ENCODE peak calls at places on chromosomes 5 and 9, in seven cellular contexts. V is activated T-cell treated with anti-CD3 and anti-CD28 coated beads for 1 hour; M is head of caudate nucleus; J is T-cell; B is cardiac fibroblast; K is activated CD4-positive, alpha-beta T cell treated with anti-CD3 and anti-CD28 coated beads, Interleukin-2, amount 50 U/mL, for 1 hour; X is PC-3. A is an unnamed sample.

GRCh38 chr9:122119166-122119521 is 26.0 kb upstream of the TTLL11 start:
- DNase-seq in V (no peak), M (no peak), J (no peak), B (no peak), K (no peak), X (no peak), A (no peak)

GRCh38 chr5:96031811-96032261 is 70.2 kb upstream of the ELL2 start:
- DNase-seq in V (no peak), M (no peak), J (no peak), B (no peak), K (no peak), X (peak), A (no peak)

GRCh38 chr5:107636555-107636954 is 34.2 kb downstream of the EFNA5 start:
- DNase-seq in V (no peak), M (no peak), J (no peak), B (no peak), K (no peak), X (no peak), A (no peak)

GRCh38 chr9:81492710-81493447 is 196.5 kb downstream of the TLE1 start:
- DNase-seq in V (no peak), M (no peak), J (no peak), B (peak), K (no peak), X (peak), A (no peak)

GRCh38 chr5:27241564-27242257 is 203.3 kb upstream of the CDH9 start:
- DNase-seq in V (no peak), M (no peak), J (no peak), B (peak), K (no peak), X (peak), A (no peak)

GRCh38 chr5:115295775-115296129 is 702 bp downstream of the CCDC112 start:
- DNase-seq in V (no peak), M (no peak), J (no peak), B (no peak), K (no peak), X (no peak), A (peak)

GRCh38 chr9:94086468-94086867 is 2.2 kb downstream of the PTPDC1 start:
- DNase-seq in V (no peak), M (no peak), J (no peak), B (peak), K (no peak), X (peak), A (peak)

GRCh38 chr5:22505891-22506290 is 347.3 kb downstream of the CDH12 start:
- DNase-seq in V (no peak), M (no peak), J (no peak), B (no peak), K (no peak), X (no peak), A (no peak)

GRCh38 chr5:155260798-155261197 is 247.2 kb downstream of the KIF4B start:
- DNase-seq in V (no peak), M (no peak), J (no peak), B (no peak), K (no peak), X (no peak), A (peak)

GRCh38 chr5:91541696-91542095 is 158.6 kb upstream of the ARRDC3 start:
- DNase-seq in V (no peak), M (no peak), J (no peak), B (no peak), K (no peak), X (peak), A (peak)

GRCh38 chr9:131630206-131630831 is 85.0 kb downstream of the PRRT1B start:
- DNase-seq in V (no peak), M (no peak), J (no peak), B (no peak), K (no peak), X (no peak), A (no peak)

GRCh38 chr5:144032375-144032774 is 138.1 kb downstream of the YIPF5 start:
- DNase-seq in V (no peak), M (no peak), J (no peak), B (no peak), K (no peak), X (no peak), A (peak)

A was measured in NCI-H446 treated with DMSO at 0.1 percent for 48 hours.